ENCODE peak calls at places on chromosomes 12 and 14, in four cellular contexts. One of them, this sample, is unnamed.

GRCh38 chr12:111409403-111410228 is 3.9 kb downstream of the SH2B3 start:
- DNase-seq in K562: peak; percentile 84
- DNase-seq in WTC11: no peak
- DNase-seq in GM12878: no peak
- DNase-seq in this sample: no peak

GRCh38 chr12:12094481-12094880 is 23.7 kb downstream of the BCL2L14 start:
- DNase-seq in WTC11: no peak
- DNase-seq in K562: no peak
- DNase-seq in GM12878: no peak
- DNase-seq in this sample: no peak

GRCh38 chr14:75477881-75478280 is 44.4 kb upstream of the BATF start:
- DNase-seq in GM12878: no peak
- DNase-seq in WTC11: no peak
- DNase-seq in K562: no peak
- DNase-seq in this sample: no peak

GRCh38 chr12:82687020-82687951 is 580 bp downstream of the TMTC2 start:
- DNase-seq in K562: no peak
- DNase-seq in WTC11: peak; percentile 63
- DNase-seq in GM12878: no peak
- DNase-seq in this sample: no peak

GRCh38 chr12:43969882-43970281 is 134.0 kb downstream of the TMEM117 start:
- DNase-seq in GM12878: no peak
- DNase-seq in WTC11: no peak
- DNase-seq in K562: no peak
- DNase-seq in this sample: no peak

GRCh38 chr14:57871487-57872080 is 5.7 kb upstream of the SLC35F4 start:
- DNase-seq in WTC11: peak; percentile 53
- DNase-seq in K562: peak; percentile 27
- DNase-seq in GM12878: peak; percentile 2
- DNase-seq in this sample: peak; percentile 26

GRCh38 chr14:76101980-76102379 is 49.7 kb upstream of the GPATCH2L start:
- DNase-seq in WTC11: no peak
- DNase-seq in GM12878: no peak
- DNase-seq in K562: no peak
- DNase-seq in this sample: peak; percentile 8

GRCh38 chr12:56810918-56811317 is 47.8 kb downstream of the HSD17B6 start:
- DNase-seq in K562: no peak
- DNase-seq in GM12878: no peak
- DNase-seq in WTC11: no peak
- DNase-seq in this sample: no peak

GRCh38 chr14:32428149-32428548 is 99.1 kb downstream of the AKAP6 start:
- DNase-seq in GM12878: no peak
- DNase-seq in WTC11: no peak
- DNase-seq in K562: no peak
- DNase-seq in this sample: no peak

GRCh38 chr12:57459750-57460400 is at the start of gene GLI1:
- DNase-seq in WTC11: peak; percentile 39
- DNase-seq in GM12878: no peak
- DNase-seq in K562: peak; percentile 77
- DNase-seq in this sample: no peak

GRCh38 chr14:75752907-75753594 is 92.0 kb downstream of the TTLL5 start:
- DNase-seq in K562: no peak
- DNase-seq in GM12878: no peak
- DNase-seq in WTC11: no peak
- DNase-seq in this sample: no peak

GRCh38 chr12:93163260-93164036 is 214.3 kb upstream of the NUDT4 start:
- DNase-seq in WTC11: no peak
- DNase-seq in GM12878: no peak
- DNase-seq in K562: no peak
- DNase-seq in this sample: no peak

GRCh38 chr12:93449277-93449676 is 7.5 kb upstream of the UBE2N start:
- DNase-seq in WTC11: no peak
- DNase-seq in GM12878: no peak
- DNase-seq in K562: no peak
- DNase-seq in this sample: no peak

GRCh38 chr14:92103363-92103762 is 3.0 kb downstream of the ATXN3 start:
- DNase-seq in GM12878: no peak
- DNase-seq in WTC11: no peak
- DNase-seq in K562: no peak
- DNase-seq in this sample: no peak

GRCh38 chr12:29782821-29783772 is 645 bp downstream of the TMTC1 start:
- DNase-seq in WTC11: peak; percentile 61
- DNase-seq in GM12878: no peak
- DNase-seq in K562: no peak
- DNase-seq in this sample: no peak

GRCh38 chr12:89993632-89994031 is 285.0 kb upstream of the ATP2B1 start:
- DNase-seq in GM12878: no peak
- DNase-seq in K562: no peak
- DNase-seq in WTC11: no peak
- DNase-seq in this sample: no peak

GRCh38 chr14:59739794-59740193 is 130.8 kb downstream of the RTN1 start:
- DNase-seq in GM12878: no peak
- DNase-seq in WTC11: no peak
- DNase-seq in K562: no peak
- DNase-seq in this sample: no peak

GRCh38 chr12:27523305-27523641 is 733 bp upstream of the PPFIBP1 start:
- DNase-seq in K562: no peak
- DNase-seq in WTC11: no peak
- DNase-seq in GM12878: no peak
- DNase-seq in this sample: no peak

GRCh38 chr14:52695481-52696091 is at the start of gene ERO1A:
- DNase-seq in GM12878: no peak
- DNase-seq in WTC11: peak; percentile 75
- DNase-seq in K562: peak; percentile 62
- DNase-seq in this sample: peak; percentile 50

GRCh38 chr12:123973552-123974341 is 732 bp downstream of the ZNF664 start:
- DNase-seq in GM12878: no peak
- DNase-seq in WTC11: peak; percentile 58
- DNase-seq in K562: no peak
- DNase-seq in this sample: peak; percentile 21

GRCh38 chr12:75820848-75821578 is 210.6 kb downstream of the PHLDA1 start:
- DNase-seq in GM12878: no peak
- DNase-seq in K562: no peak
- DNase-seq in WTC11: no peak
- DNase-seq in this sample: no peak
- TF ChIP-seq NR2C2 in GM12878: no peak
- TF ChIP-seq NR2C2 in K562: no peak
- TF ChIP-seq NR2C2 in WTC11: no peak
- TF ChIP-seq NR2C2 in this sample: no peak

GRCh38 chr12:16604853-16605252 is 1.1 kb downstream of the LMO3 start:
- DNase-seq in K562: no peak
- DNase-seq in WTC11: peak; percentile 43
- DNase-seq in GM12878: no peak
- DNase-seq in this sample: no peak
- TF ChIP-seq NR2C2 in K562: no peak
- TF ChIP-seq NR2C2 in WTC11: no peak
- TF ChIP-seq NR2C2 in GM12878: no peak
- TF ChIP-seq NR2C2 in this sample: no peak

GRCh38 chr12:106040521-106040920 is 98.2 kb downstream of the NUAK1 start:
- DNase-seq in GM12878: no peak
- DNase-seq in K562: no peak
- DNase-seq in WTC11: no peak
- DNase-seq in this sample: no peak
- TF ChIP-seq NR2C2 in GM12878: no peak
- TF ChIP-seq NR2C2 in K562: no peak
- TF ChIP-seq NR2C2 in WTC11: no peak
- TF ChIP-seq NR2C2 in this sample: no peak

GRCh38 chr12:45674583-45674982 is 54.9 kb upstream of the ARID2 start:
- DNase-seq in WTC11: no peak
- DNase-seq in K562: no peak
- DNase-seq in GM12878: no peak
- DNase-seq in this sample: no peak
- TF ChIP-seq NR2C2 in WTC11: no peak
- TF ChIP-seq NR2C2 in K562: no peak
- TF ChIP-seq NR2C2 in GM12878: no peak
- TF ChIP-seq NR2C2 in this sample: no peak

GRCh38 chr12:115259968-115260806 is 576.2 kb upstream of the TBX3 start:
- DNase-seq in K562: no peak
- DNase-seq in GM12878: no peak
- DNase-seq in WTC11: no peak
- DNase-seq in this sample: peak; percentile 28
- TF ChIP-seq NR2C2 in K562: no peak
- TF ChIP-seq NR2C2 in GM12878: no peak
- TF ChIP-seq NR2C2 in WTC11: no peak
- TF ChIP-seq NR2C2 in this sample: no peak

GRCh38 chr14:74281069-74281468 is 21.7 kb downstream of the ABCD4 start:
- DNase-seq in K562: no peak
- DNase-seq in GM12878: no peak
- DNase-seq in WTC11: no peak
- DNase-seq in this sample: no peak
- TF ChIP-seq NR2C2 in K562: no peak
- TF ChIP-seq NR2C2 in GM12878: no peak
- TF ChIP-seq NR2C2 in WTC11: no peak
- TF ChIP-seq NR2C2 in this sample: no peak

DNA sequence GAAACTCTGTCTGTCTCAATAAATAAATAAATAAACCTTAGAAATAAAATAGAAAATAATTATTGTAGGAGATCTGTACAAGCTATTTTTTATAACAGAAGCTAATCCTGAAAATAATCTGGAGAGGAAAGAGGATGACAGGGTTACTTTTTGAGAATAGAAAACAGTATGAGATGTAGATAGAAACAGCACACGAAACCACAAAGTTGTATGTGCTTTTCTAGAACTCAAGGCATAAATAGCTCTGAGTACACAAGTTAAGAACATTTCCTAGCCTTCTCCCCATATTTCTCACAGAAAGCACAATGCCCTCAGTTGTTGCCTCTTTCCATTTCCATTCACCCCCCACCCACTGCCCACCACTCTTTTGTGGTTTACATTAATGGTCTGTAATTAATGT is 35.7 kb downstream of the SLC38A4 start:
- DNase-seq in K562: no peak
- DNase-seq in WTC11: no peak
- DNase-seq in GM12878: no peak
- DNase-seq in this sample: no peak
- TF ChIP-seq NR2C2 in K562: no peak
- TF ChIP-seq NR2C2 in WTC11: no peak
- TF ChIP-seq NR2C2 in GM12878: no peak
- TF ChIP-seq NR2C2 in this sample: no peak

GRCh38 chr12:40911676-40912075 is 219.4 kb downstream of the CNTN1 start:
- DNase-seq in GM12878: no peak
- DNase-seq in K562: no peak
- DNase-seq in WTC11: no peak
- DNase-seq in this sample: no peak

GRCh38 chr12:40903040-40903439 is 210.8 kb downstream of the CNTN1 start:
- DNase-seq in GM12878: no peak
- DNase-seq in K562: no peak
- DNase-seq in WTC11: no peak
- DNase-seq in this sample: no peak

GRCh38 chr12:40907115-40907521 is 214.9 kb downstream of the CNTN1 start:
- DNase-seq in K562: no peak
- DNase-seq in GM12878: peak; percentile 34
- DNase-seq in WTC11: no peak
- DNase-seq in this sample: no peak
- TF ChIP-seq NR2C2 in K562: no peak
- TF ChIP-seq NR2C2 in GM12878: no peak
- TF ChIP-seq NR2C2 in WTC11: no peak
- TF ChIP-seq NR2C2 in this sample: no peak

DNA sequence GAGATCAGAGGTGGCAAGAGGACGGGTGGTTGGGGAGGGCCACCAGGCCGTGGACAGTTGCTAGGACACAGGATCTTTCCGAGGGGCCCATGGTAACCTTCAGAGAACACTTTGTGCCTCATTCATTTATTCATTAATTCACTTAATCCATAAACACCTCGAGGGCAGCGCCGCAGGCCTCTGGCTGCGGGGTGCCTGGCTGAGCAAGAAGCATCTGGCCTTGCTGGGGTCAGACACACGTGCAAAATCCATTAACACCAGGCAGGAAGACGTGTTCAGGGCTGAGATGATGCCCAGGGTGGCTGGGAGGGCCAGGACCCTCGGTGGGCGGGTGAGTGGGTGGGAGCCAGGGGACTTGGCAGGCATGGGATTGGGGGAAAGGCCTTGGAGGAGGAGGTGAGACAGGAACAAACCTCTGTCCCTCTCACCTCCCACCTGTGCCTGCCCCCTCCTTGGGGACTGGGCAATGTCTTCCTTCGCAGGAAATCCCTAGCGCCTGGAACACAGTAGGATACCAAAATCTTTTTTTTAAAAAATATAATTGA is 6.6 kb upstream of the DLK1 start:
- DNase-seq in K562: no peak
- DNase-seq in GM12878: no peak
- DNase-seq in WTC11: no peak
- DNase-seq in this sample: no peak
- TF ChIP-seq NR2C2 in K562: no peak
- TF ChIP-seq NR2C2 in GM12878: no peak
- TF ChIP-seq NR2C2 in WTC11: no peak
- TF ChIP-seq NR2C2 in this sample: no peak